ENCODE peak calls at places on chromosomes 2 and 18, in six cellular contexts. H, U, X, B, K and O are unnamed samples.

GRCh38 chr18:58391113-58391892 is 237.6 kb downstream of the ALPK2 start:
- DNase-seq in U (no peak), K (no peak), H (no peak), B (no peak), X (peak), O (no peak)

GRCh38 chr2:156986339-156986988 is 271.0 kb upstream of the GALNT5 start:
- DNase-seq in H (no peak), U (no peak), K (no peak), X (no peak), B (no peak), O (no peak)

GRCh38 chr2:240981273-240981672 is 17.1 kb upstream of the SNED1 start:
- DNase-seq in X (peak), B (peak), H (peak), U (no peak), K (no peak), O (peak)

GRCh38 chr2:148253716-148254115 is 232.8 kb downstream of the MBD5 start:
- DNase-seq in X (no peak), K (peak), H (no peak), U (peak), B (no peak), O (no peak)

GRCh38 chr2:101113441-101114267 is 37.5 kb downstream of the TBC1D8 start:
- DNase-seq in K (peak), B (peak), U (peak), X (peak), H (peak), O (no peak)

GRCh38 chr2:69917854-69918253 is 2.9 kb downstream of the MXD1 start:
- DNase-seq in X (peak), K (peak), B (peak), U (peak), H (peak), O (no peak)

GRCh38 chr2:166135849-166136258 is 8.0 kb upstream of the SCN1A start:
- DNase-seq in X (no peak), H (no peak), U (no peak), K (no peak), B (no peak), O (no peak)

GRCh38 chr2:85878719-85879390 is 9.9 kb downstream of the ST3GAL5 start:
- DNase-seq in X (peak), U (no peak), K (peak), H (no peak), B (no peak), O (no peak)

GRCh38 chr2:208280933-208281332 is 14.9 kb downstream of the PIKFYVE start:
- DNase-seq in B (peak), K (no peak), U (no peak), H (peak), X (peak), O (no peak)

GRCh38 chr2:44649426-44649825 is 287.7 kb downstream of the CAMKMT start:
- DNase-seq in X (peak), H (no peak), K (no peak), U (no peak), B (no peak), O (no peak)

GRCh38 chr2:42113427-42113826 is 55.7 kb upstream of the EML4 start:
- DNase-seq in X (no peak), U (no peak), H (no peak), B (no peak), K (no peak), O (no peak)

GRCh38 chr2:53646788-53647187 is 120.8 kb upstream of the CHAC2 start:
- DNase-seq in K (no peak), H (no peak), U (no peak), X (no peak), B (no peak), O (no peak)

GRCh38 chr2:234257859-234258561 is 207.5 kb downstream of the SPP2 start:
- DNase-seq in U (peak), B (peak), K (peak), H (peak), X (peak), O (peak)

GRCh38 chr2:64636105-64636873 is 17.4 kb downstream of the SERTAD2 start:
- DNase-seq in U (no peak), K (peak), B (no peak), X (no peak), H (no peak), O (no peak)

GRCh38 chr2:32986480-32986879 is 39.7 kb downstream of the LTBP1 start:
- DNase-seq in K (no peak), X (no peak), H (no peak), U (no peak), B (no peak), O (no peak)

GRCh38 chr2:120594856-120595685 is 140.6 kb upstream of the GLI2 start:
- DNase-seq in U (peak), K (peak), H (no peak), B (no peak), X (no peak), O (no peak)

GRCh38 chr2:235803028-235803427 is 309.2 kb downstream of the AGAP1 start:
- DNase-seq in H (no peak), X (no peak), B (peak), K (peak), U (peak), O (no peak)
- TF ChIP-seq CTCF in H (no peak), X (peak), B (peak), K (no peak), U (no peak), O (no peak)

GRCh38 chr2:71596011-71596410 is 142.7 kb downstream of the DYSF start:
- DNase-seq in H (no peak), B (no peak), X (no peak), U (no peak), K (no peak), O (no peak)
- TF ChIP-seq CTCF in H (no peak), B (no peak), X (no peak), U (no peak), K (no peak), O (no peak)

GRCh38 chr2:7154666-7155065 is 237.5 kb downstream of the RNF144A start:
- DNase-seq in H (no peak), U (no peak), K (no peak), B (no peak), X (no peak), O (no peak)
- TF ChIP-seq CTCF in H (no peak), U (no peak), K (no peak), B (no peak), X (no peak), O (no peak)

GRCh38 chr18:76686737-76687231 is 135.6 kb upstream of the ZNF236 start:
- DNase-seq in U (peak), B (peak), X (peak), H (peak), K (peak), O (peak)
- TF ChIP-seq CTCF in U (peak), B (peak), X (peak), H (peak), K (peak), O (peak)

DNA sequence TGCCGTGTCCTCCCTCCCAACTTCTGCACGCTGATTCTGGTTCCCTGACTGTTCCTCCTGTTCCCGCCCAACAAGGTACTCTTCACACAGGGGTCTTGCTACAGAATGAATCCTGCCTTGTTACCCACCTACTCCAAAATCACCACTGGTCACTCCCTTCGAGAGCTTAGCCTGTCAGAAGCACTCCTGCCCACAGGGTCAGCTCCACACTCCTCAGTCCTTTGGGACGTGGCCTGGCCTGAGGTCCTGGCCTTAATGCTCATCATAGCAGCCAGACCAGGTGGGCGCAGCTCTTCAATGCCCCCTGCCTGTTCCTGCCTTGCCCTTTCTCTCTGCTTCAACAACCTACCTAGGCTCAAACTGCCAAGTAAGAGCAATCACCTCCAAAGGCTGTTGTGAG is 27.8 kb upstream of the ID2 start:
- DNase-seq in K (no peak), U (no peak), X (no peak), B (no peak), H (no peak), O (no peak)
- TF ChIP-seq CTCF in K (no peak), U (no peak), X (no peak), B (no peak), H (no peak), O (no peak)

DNA sequence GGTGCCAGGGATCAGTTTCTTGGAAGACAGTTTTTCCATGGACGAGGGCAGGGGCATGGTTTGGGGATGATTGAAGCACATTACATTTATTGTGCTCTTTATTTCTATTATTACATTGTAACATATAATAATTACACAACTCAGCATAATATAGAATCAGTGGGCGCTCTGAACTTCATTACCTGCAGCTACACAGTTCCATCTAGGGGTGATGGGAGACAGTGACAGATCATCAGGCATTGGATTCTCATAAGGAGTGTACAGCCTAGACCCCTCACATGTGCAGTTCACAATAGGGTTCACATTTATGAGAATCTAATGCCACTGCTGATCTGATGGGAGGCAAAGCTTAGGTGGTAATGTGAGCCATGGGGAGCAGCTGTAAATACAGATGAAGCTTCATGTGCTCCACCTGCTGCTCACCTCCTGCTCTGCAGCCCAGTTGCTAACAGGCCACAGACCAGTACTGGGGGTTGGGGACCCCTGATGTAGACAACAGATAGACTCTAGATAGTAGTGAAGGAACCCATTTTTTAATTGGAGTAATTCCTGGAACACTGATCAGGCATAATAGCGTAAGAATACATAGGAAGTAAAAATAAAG is 41.5 kb upstream of the MC4R start:
- DNase-seq in H (no peak), X (peak), B (peak), K (peak), U (peak), O (peak)
- TF ChIP-seq CTCF in H (peak), X (peak), B (peak), K (peak), U (peak), O (peak)

DNA sequence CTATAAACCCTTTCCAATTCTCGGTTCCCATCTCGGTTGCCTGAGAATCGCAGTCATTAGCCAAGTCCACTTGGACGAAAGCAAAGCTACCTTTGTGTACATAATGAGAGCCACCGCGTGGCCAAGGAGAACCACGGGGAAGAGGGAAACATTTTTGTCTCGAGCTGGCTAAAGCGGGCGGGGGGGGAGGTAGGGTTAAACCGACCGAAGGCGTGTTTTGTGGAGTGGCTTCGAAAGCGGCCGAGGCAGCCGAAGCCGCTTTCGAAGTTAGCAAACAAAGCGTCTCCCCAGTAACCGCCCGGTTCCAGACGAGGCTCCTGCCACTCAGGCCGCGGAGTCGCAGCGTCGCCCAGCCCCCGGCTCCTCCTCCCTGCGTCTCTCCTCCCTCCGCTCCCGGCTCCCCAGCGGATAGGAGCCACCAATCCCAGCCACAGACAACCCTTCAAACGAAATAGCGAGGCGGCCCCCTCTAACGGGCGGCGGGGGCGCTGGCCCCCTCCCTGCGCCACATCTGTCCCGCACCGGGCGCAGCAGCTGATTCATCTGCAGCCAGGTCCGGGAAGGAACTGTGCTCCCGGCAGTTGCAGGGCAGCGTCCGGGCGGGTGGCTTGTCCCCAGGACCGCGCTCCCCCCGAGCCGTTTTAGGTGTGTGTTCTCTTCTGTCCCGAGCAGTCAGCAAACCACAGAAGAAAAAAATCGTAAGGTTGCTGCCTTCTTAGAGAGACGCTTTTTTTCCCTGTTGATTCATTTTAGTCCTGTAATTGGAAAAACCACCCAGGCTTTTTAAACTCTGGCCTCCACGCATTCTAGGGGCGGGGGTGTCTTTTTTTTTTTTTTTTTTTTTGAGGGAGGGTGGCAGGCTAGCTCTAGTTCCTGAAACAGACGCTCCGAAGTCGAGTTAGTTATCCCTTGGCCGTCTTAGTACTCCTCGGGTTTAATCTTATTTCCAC is 1.8 kb upstream of the TGIF1 start:
- DNase-seq in U (peak), B (peak), X (peak), H (peak), K (peak), O (peak)
- TF ChIP-seq CTCF in U (peak), B (peak), X (no peak), H (no peak), K (peak), O (no peak)

DNA sequence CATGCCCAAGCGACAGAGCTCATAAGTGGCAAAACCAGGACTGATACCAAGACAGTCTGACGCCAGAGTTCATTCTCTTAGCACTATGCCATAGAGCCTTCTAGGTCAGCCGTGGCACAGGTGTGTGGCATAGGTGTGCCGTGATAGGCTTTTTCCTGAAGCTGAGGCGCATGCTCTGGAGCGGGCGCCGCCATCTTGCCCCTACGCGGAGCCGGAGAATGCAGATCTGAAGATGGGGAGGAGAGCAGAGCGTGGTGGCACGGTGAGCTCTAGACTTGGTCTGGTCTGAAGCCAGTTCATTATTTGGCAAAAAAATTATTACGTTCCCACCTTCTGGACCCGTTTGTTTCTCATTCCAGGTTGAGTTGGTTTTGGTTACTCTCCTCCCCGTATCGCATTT is 16.6 kb downstream of the MCFD2 start:
- DNase-seq in B (no peak), U (no peak), X (no peak), K (no peak), H (no peak), O (no peak)
- TF ChIP-seq CTCF in B (no peak), U (no peak), X (no peak), K (no peak), H (no peak), O (no peak)

GRCh38 chr2:238305092-238305862 is 15.0 kb upstream of the TRAF3IP1 start:
- DNase-seq in U (peak), X (no peak), K (peak), B (peak), H (no peak), O (no peak)
- TF ChIP-seq CTCF in U (peak), X (peak), K (peak), B (peak), H (peak), O (peak)

GRCh38 chr18:12638634-12639124 is 19.2 kb downstream of the SPIRE1 start:
- DNase-seq in U (no peak), K (no peak), H (no peak), B (no peak), X (no peak), O (no peak)

GRCh38 chr18:12637901-12638633 is 19.8 kb downstream of the SPIRE1 start:
- DNase-seq in K (peak), X (peak), H (peak), B (peak), U (peak), O (no peak)

GRCh38 chr18:12640881-12641200 is 17.1 kb downstream of the SPIRE1 start:
- DNase-seq in K (no peak), B (no peak), U (no peak), H (no peak), X (no peak), O (no peak)

GRCh38 chr18:12637393-12637792 is 20.5 kb downstream of the SPIRE1 start:
- DNase-seq in U (no peak), X (no peak), H (no peak), B (peak), K (no peak), O (no peak)

GRCh38 chr18:12639990-12640880 is 17.7 kb downstream of the SPIRE1 start:
- DNase-seq in X (peak), B (peak), K (peak), H (peak), U (peak), O (no peak)
- TF ChIP-seq CTCF in X (no peak), B (peak), K (no peak), H (no peak), U (no peak), O (no peak)